ENCODE peak calls at places on chromosomes 13 and 19, in seven cellular contexts. B, Y, U, X, M, A and Z are unnamed samples.

GRCh38 chr13:85935868-85936467 is 136.7 kb upstream of the SLITRK6 start:
- DNase-seq in B (no peak), Y (peak; percentile 3), U (no peak), X (no peak), M (no peak), A (no peak), Z (no peak)

GRCh38 chr13:20497376-20497775 is 28.3 kb downstream of the CRYL1 start:
- DNase-seq in B (no peak), Y (no peak), U (no peak), X (no peak), M (no peak), A (no peak), Z (no peak)

GRCh38 chr19:43809762-43810696 is 7.8 kb upstream of the LYPD5 start:
- DNase-seq in B (peak; percentile 85), Y (peak; percentile 45), U (no peak), X (peak; percentile 52), M (no peak), A (no peak), Z (peak; percentile 38)

GRCh38 chr19:49129238-49129583 is 9.9 kb downstream of the PPFIA3 start:
- DNase-seq in B (no peak), Y (peak; percentile 90), U (no peak), X (no peak), M (no peak), A (no peak), Z (peak; percentile 67)

GRCh38 chr19:850221-850978 is 1.7 kb upstream of the ELANE start:
- DNase-seq in B (peak; percentile 90), Y (no peak), U (no peak), X (peak; percentile 85), M (no peak), A (no peak), Z (no peak)

GRCh38 chr19:10270180-10270615 is 722 bp upstream of the ICAM1 start:
- DNase-seq in B (peak; percentile 48), Y (no peak), U (no peak), X (no peak), M (no peak), A (peak; percentile 89), Z (no peak)

GRCh38 chr13:59178344-59178743 is 985.4 kb downstream of the DIAPH3 start:
- DNase-seq in B (peak; percentile 54), Y (no peak), U (no peak), X (peak; percentile 1), M (no peak), A (no peak), Z (no peak)

GRCh38 chr13:41059466-41059865 is 1.8 kb upstream of the WBP4 start:
- DNase-seq in B (peak; percentile 31), Y (no peak), U (no peak), X (no peak), M (no peak), A (no peak), Z (no peak)

GRCh38 chr19:12163841-12164240 is 945 bp downstream of the ZNF136 start:
- DNase-seq in B (peak; percentile 34), Y (peak; percentile 19), U (no peak), X (peak; percentile 17), M (no peak), A (no peak), Z (no peak)

GRCh38 chr19:46839752-46840151 is 10.9 kb downstream of the AP2S1 start:
- DNase-seq in B (no peak), Y (no peak), U (no peak), X (no peak), M (no peak), A (no peak), Z (no peak)

GRCh38 chr19:53158119-53158656 is 665 bp downstream of the ZNF347 start:
- DNase-seq in B (peak; percentile 27), Y (no peak), U (peak; percentile 8), X (peak; percentile 14), M (peak; percentile 6), A (peak; percentile 49), Z (no peak)

GRCh38 chr19:58183822-58184215 is 958 bp downstream of the ZNF274 start:
- DNase-seq in B (no peak), Y (no peak), U (no peak), X (no peak), M (no peak), A (no peak), Z (no peak)

GRCh38 chr13:98173431-98173921 is 3.6 kb downstream of the RNF113B start:
- DNase-seq in B (peak; percentile 94), Y (peak; percentile 60), U (no peak), X (peak; percentile 53), M (peak; percentile 39), A (no peak), Z (no peak)

GRCh38 chr19:49071860-49072547 is 495 bp downstream of the KCNA7 start:
- DNase-seq in B (no peak), Y (no peak), U (no peak), X (peak; percentile 3), M (no peak), A (no peak), Z (no peak)

GRCh38 chr19:42288881-42289555 is 12.9 kb upstream of the PRR19 start:
- DNase-seq in B (no peak), Y (no peak), U (no peak), X (no peak), M (no peak), A (no peak), Z (no peak)

GRCh38 chr19:16327911-16328823 is 3.5 kb downstream of the KLF2 start:
- DNase-seq in B (peak; percentile 92), Y (no peak), U (no peak), X (peak; percentile 39), M (no peak), A (peak; percentile 62), Z (no peak)

GRCh38 chr13:46796515-46797467 is at the start of gene ESD:
- DNase-seq in B (peak; percentile 94), Y (peak; percentile 89), U (peak; percentile 80), X (peak; percentile 96), M (peak; percentile 46), A (peak; percentile 97), Z (peak; percentile 47)

GRCh38 chr19:42348211-42348610 is 22.8 kb downstream of the MEGF8 start:
- DNase-seq in B (no peak), Y (no peak), U (no peak), X (no peak), M (no peak), A (no peak), Z (no peak)

GRCh38 chr19:8988204-8988603 is 22.0 kb downstream of the MUC16 start:
- DNase-seq in B (no peak), Y (no peak), U (no peak), X (no peak), M (peak; percentile 15), A (peak; percentile 67), Z (no peak)

GRCh38 chr19:49094505-49095482 is 9.5 kb downstream of the SNRNP70 start:
- DNase-seq in B (no peak), Y (no peak), U (peak; percentile 26), X (peak; percentile 92), M (no peak), A (no peak), Z (no peak)

GRCh38 chr19:6551607-6552450 is 21.0 kb downstream of the TNFSF9 start:
- DNase-seq in B (no peak), Y (no peak), U (no peak), X (no peak), M (peak; percentile 27), A (peak; percentile 83), Z (no peak)

GRCh38 chr19:38323276-38323675 is 3.6 kb downstream of the KCNK6 start:
- DNase-seq in B (no peak), Y (no peak), U (no peak), X (no peak), M (no peak), A (no peak), Z (no peak)